ENCODE peak calls at places on chromosomes 13 and 19, in five cellular contexts. One of them, this sample, is unnamed.

GRCh38 chr13:75829874-75830273 is 193.7 kb downstream of the LMO7 start:
- DNase-seq in endothelial cell: no peak
- DNase-seq in fibroblast of pulmonary artery: no peak
- DNase-seq in tibial artery: no peak
- DNase-seq in adrenal gland: no peak
- DNase-seq in this sample: no peak

GRCh38 chr13:24254151-24254810 is 55.1 kb upstream of the C1QTNF9 start:
- DNase-seq in adrenal gland: no peak
- DNase-seq in tibial artery: no peak
- DNase-seq in endothelial cell: no peak
- DNase-seq in fibroblast of pulmonary artery: no peak
- DNase-seq in this sample: peak

GRCh38 chr19:11176466-11177193 is 20.7 kb downstream of the KANK2 start:
- DNase-seq in endothelial cell: no peak
- DNase-seq in fibroblast of pulmonary artery: no peak
- DNase-seq in tibial artery: no peak
- DNase-seq in adrenal gland: no peak
- DNase-seq in this sample: no peak

GRCh38 chr19:48218964-48219363 is 36.7 kb downstream of the CARD8 start:
- DNase-seq in tibial artery: no peak
- DNase-seq in adrenal gland: no peak
- DNase-seq in fibroblast of pulmonary artery: peak
- DNase-seq in endothelial cell: no peak
- DNase-seq in this sample: no peak

GRCh38 chr19:35519291-35519690 is 5.8 kb upstream of the DMKN start:
- DNase-seq in adrenal gland: no peak
- DNase-seq in endothelial cell: no peak
- DNase-seq in fibroblast of pulmonary artery: peak
- DNase-seq in tibial artery: no peak
- DNase-seq in this sample: no peak

GRCh38 chr19:53007200-53008054 is 6.3 kb upstream of the ERVV-1 start:
- DNase-seq in endothelial cell: no peak
- DNase-seq in adrenal gland: no peak
- DNase-seq in tibial artery: no peak
- DNase-seq in fibroblast of pulmonary artery: no peak
- DNase-seq in this sample: no peak

GRCh38 chr19:34364830-34365462 is at the start of gene GPI:
- DNase-seq in adrenal gland: peak
- DNase-seq in endothelial cell: peak
- DNase-seq in tibial artery: peak
- DNase-seq in fibroblast of pulmonary artery: peak
- DNase-seq in this sample: no peak

GRCh38 chr13:32802159-32802558 is 214.1 kb upstream of the KL start:
- DNase-seq in endothelial cell: no peak
- DNase-seq in fibroblast of pulmonary artery: peak
- DNase-seq in adrenal gland: no peak
- DNase-seq in tibial artery: no peak
- DNase-seq in this sample: no peak

GRCh38 chr19:33186431-33186830 is 7.7 kb upstream of the LRP3 start:
- DNase-seq in endothelial cell: no peak
- DNase-seq in fibroblast of pulmonary artery: no peak
- DNase-seq in adrenal gland: peak
- DNase-seq in tibial artery: no peak
- DNase-seq in this sample: no peak

GRCh38 chr19:17555929-17556813 is 722 bp downstream of the COLGALT1 start:
- DNase-seq in tibial artery: peak
- DNase-seq in adrenal gland: peak
- DNase-seq in fibroblast of pulmonary artery: peak
- DNase-seq in endothelial cell: peak
- DNase-seq in this sample: peak

GRCh38 chr19:55675661-55676354 is 782 bp downstream of the EPN1 start:
- DNase-seq in tibial artery: no peak
- DNase-seq in adrenal gland: no peak
- DNase-seq in fibroblast of pulmonary artery: no peak
- DNase-seq in endothelial cell: no peak
- DNase-seq in this sample: no peak

GRCh38 chr19:53892301-53892980 is 10.4 kb downstream of the PRKCG start:
- DNase-seq in endothelial cell: no peak
- DNase-seq in fibroblast of pulmonary artery: no peak
- DNase-seq in tibial artery: no peak
- DNase-seq in adrenal gland: no peak
- DNase-seq in this sample: no peak

GRCh38 chr19:51439021-51439465 is 19.2 kb downstream of the SIGLEC8 start:
- DNase-seq in endothelial cell: no peak
- DNase-seq in tibial artery: no peak
- DNase-seq in fibroblast of pulmonary artery: peak
- DNase-seq in adrenal gland: no peak
- DNase-seq in this sample: peak

GRCh38 chr13:53069800-53070199 is 41.2 kb downstream of the OLFM4 start:
- DNase-seq in adrenal gland: no peak
- DNase-seq in tibial artery: no peak
- DNase-seq in fibroblast of pulmonary artery: no peak
- DNase-seq in endothelial cell: no peak
- DNase-seq in this sample: no peak

GRCh38 chr19:27774337-27774736 is 1438.6 kb downstream of the UQCRFS1 start:
- DNase-seq in tibial artery: no peak
- DNase-seq in adrenal gland: no peak
- DNase-seq in endothelial cell: no peak
- DNase-seq in fibroblast of pulmonary artery: no peak
- DNase-seq in this sample: no peak
- TF ChIP-seq CTCF in tibial artery: no peak
- TF ChIP-seq CTCF in adrenal gland: no peak
- TF ChIP-seq CTCF in endothelial cell: peak
- TF ChIP-seq CTCF in fibroblast of pulmonary artery: peak
- TF ChIP-seq CTCF in this sample: no peak

DNA sequence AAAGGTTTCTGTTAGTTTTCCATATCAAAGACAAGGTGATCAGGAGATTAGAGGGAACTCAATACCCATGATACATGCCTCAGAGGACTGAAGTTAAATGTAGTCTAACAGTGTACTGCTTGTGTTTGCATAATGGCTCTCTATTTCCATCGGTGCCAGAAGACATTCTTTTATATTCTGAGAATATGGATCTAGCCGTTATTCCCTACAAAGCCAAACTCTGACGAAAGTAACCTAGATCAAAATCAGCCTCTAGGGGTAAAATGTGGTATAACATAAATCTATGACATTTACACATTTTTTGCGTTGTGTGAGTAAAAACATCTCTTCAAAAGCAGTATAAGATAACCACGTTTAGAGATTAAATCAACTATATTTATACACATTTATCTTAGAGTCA is 2232.7 kb downstream of the PCDH9 start:
- DNase-seq in tibial artery: no peak
- DNase-seq in endothelial cell: no peak
- DNase-seq in adrenal gland: no peak
- DNase-seq in fibroblast of pulmonary artery: no peak
- DNase-seq in this sample: no peak
- TF ChIP-seq CTCF in tibial artery: no peak
- TF ChIP-seq CTCF in endothelial cell: peak
- TF ChIP-seq CTCF in adrenal gland: no peak
- TF ChIP-seq CTCF in fibroblast of pulmonary artery: no peak
- TF ChIP-seq CTCF in this sample: no peak

GRCh38 chr13:51044023-51044665 is 66.9 kb downstream of the C13orf42 start:
- DNase-seq in endothelial cell: no peak
- DNase-seq in tibial artery: no peak
- DNase-seq in fibroblast of pulmonary artery: no peak
- DNase-seq in adrenal gland: no peak
- DNase-seq in this sample: no peak

GRCh38 chr13:51045450-51045849 is 65.6 kb downstream of the C13orf42 start:
- DNase-seq in endothelial cell: no peak
- DNase-seq in fibroblast of pulmonary artery: no peak
- DNase-seq in tibial artery: no peak
- DNase-seq in adrenal gland: no peak
- DNase-seq in this sample: no peak

GRCh38 chr13:51050021-51050886 is 60.8 kb downstream of the C13orf42 start:
- DNase-seq in endothelial cell: no peak
- DNase-seq in fibroblast of pulmonary artery: no peak
- DNase-seq in tibial artery: no peak
- DNase-seq in adrenal gland: no peak
- DNase-seq in this sample: no peak

GRCh38 chr13:51048166-51048461 is 63.0 kb downstream of the C13orf42 start:
- DNase-seq in fibroblast of pulmonary artery: no peak
- DNase-seq in adrenal gland: no peak
- DNase-seq in tibial artery: no peak
- DNase-seq in endothelial cell: no peak
- DNase-seq in this sample: no peak

GRCh38 chr13:51047434-51048165 is 63.5 kb downstream of the C13orf42 start:
- DNase-seq in fibroblast of pulmonary artery: no peak
- DNase-seq in endothelial cell: no peak
- DNase-seq in adrenal gland: no peak
- DNase-seq in tibial artery: no peak
- DNase-seq in this sample: no peak
- TF ChIP-seq CTCF in fibroblast of pulmonary artery: no peak
- TF ChIP-seq CTCF in endothelial cell: no peak
- TF ChIP-seq CTCF in adrenal gland: no peak
- TF ChIP-seq CTCF in tibial artery: no peak
- TF ChIP-seq CTCF in this sample: no peak

GRCh38 chr13:73250061-73250460 is 191.3 kb downstream of the KLF5 start:
- DNase-seq in adrenal gland: no peak
- DNase-seq in endothelial cell: no peak
- DNase-seq in tibial artery: no peak
- DNase-seq in fibroblast of pulmonary artery: no peak
- DNase-seq in this sample: no peak

GRCh38 chr13:73245271-73245670 is 186.5 kb downstream of the KLF5 start:
- DNase-seq in tibial artery: no peak
- DNase-seq in endothelial cell: no peak
- DNase-seq in fibroblast of pulmonary artery: no peak
- DNase-seq in adrenal gland: no peak
- DNase-seq in this sample: no peak

GRCh38 chr13:73251866-73252265 is 193.1 kb downstream of the KLF5 start:
- DNase-seq in tibial artery: no peak
- DNase-seq in adrenal gland: no peak
- DNase-seq in fibroblast of pulmonary artery: no peak
- DNase-seq in endothelial cell: no peak
- DNase-seq in this sample: no peak

GRCh38 chr13:73248154-73248553 is 189.3 kb downstream of the KLF5 start:
- DNase-seq in tibial artery: no peak
- DNase-seq in adrenal gland: no peak
- DNase-seq in fibroblast of pulmonary artery: no peak
- DNase-seq in endothelial cell: no peak
- DNase-seq in this sample: no peak

DNA sequence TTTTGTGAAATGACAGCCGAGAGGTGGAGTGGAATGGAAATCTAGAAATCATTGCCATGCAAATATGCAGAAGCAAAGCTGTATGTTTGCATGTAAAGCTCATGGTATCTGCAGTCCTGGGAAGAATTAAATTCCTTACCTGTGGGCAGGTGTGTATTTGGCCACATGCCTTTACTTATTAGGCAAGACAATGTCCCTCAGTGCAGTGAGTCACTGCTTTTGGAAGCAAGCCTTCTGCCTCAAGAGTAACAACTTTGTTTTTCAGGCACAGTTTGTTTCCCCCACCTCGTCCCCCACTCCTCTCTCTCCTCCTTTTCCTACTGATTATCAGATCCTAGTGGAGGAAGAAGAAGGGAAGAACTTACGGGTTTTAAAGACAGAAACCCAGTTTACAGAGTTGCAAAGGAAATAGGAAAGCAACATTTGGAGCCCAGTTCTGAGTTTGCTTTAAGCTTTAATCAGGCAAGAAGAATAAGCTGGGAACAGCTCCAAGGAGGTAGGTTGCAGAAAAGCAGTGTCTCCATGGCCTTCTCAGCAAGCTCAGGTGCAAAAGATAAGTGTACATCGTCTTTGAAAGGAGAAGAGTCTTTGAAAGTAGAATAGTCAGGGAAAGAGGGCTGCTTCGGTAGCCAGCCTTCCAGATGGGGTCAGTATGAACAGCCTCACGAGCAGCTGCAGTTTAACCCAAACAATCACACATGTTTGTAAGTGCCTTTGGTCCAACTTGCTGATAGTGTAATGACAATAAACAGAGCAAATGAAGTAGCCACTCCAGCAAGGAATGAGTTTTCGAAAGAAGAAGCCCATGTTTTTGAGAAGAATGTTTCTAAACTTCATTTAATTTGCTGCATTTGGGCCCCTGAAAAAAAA is 190.1 kb downstream of the KLF5 start:
- DNase-seq in fibroblast of pulmonary artery: peak
- DNase-seq in endothelial cell: no peak
- DNase-seq in tibial artery: no peak
- DNase-seq in adrenal gland: no peak
- DNase-seq in this sample: no peak
- TF ChIP-seq CTCF in fibroblast of pulmonary artery: no peak
- TF ChIP-seq CTCF in endothelial cell: no peak
- TF ChIP-seq CTCF in tibial artery: no peak
- TF ChIP-seq CTCF in adrenal gland: no peak
- TF ChIP-seq CTCF in this sample: no peak

GRCh38 chr19:1495051-1495798 is 4.2 kb downstream of the REEP6 start:
- DNase-seq in fibroblast of pulmonary artery: no peak
- DNase-seq in endothelial cell: no peak
- DNase-seq in adrenal gland: no peak
- DNase-seq in tibial artery: no peak
- DNase-seq in this sample: peak

GRCh38 chr19:1492474-1493006 is 1.6 kb downstream of the REEP6 start:
- DNase-seq in endothelial cell: no peak
- DNase-seq in tibial artery: no peak
- DNase-seq in fibroblast of pulmonary artery: no peak
- DNase-seq in adrenal gland: peak
- DNase-seq in this sample: no peak

GRCh38 chr19:1495799-1496713 is 5.1 kb downstream of the REEP6 start:
- DNase-seq in tibial artery: no peak
- DNase-seq in fibroblast of pulmonary artery: no peak
- DNase-seq in adrenal gland: no peak
- DNase-seq in endothelial cell: no peak
- DNase-seq in this sample: no peak

GRCh38 chr19:1491849-1492170 is 829 bp downstream of the REEP6 start:
- DNase-seq in fibroblast of pulmonary artery: no peak
- DNase-seq in tibial artery: no peak
- DNase-seq in endothelial cell: no peak
- DNase-seq in adrenal gland: no peak
- DNase-seq in this sample: peak

DNA sequence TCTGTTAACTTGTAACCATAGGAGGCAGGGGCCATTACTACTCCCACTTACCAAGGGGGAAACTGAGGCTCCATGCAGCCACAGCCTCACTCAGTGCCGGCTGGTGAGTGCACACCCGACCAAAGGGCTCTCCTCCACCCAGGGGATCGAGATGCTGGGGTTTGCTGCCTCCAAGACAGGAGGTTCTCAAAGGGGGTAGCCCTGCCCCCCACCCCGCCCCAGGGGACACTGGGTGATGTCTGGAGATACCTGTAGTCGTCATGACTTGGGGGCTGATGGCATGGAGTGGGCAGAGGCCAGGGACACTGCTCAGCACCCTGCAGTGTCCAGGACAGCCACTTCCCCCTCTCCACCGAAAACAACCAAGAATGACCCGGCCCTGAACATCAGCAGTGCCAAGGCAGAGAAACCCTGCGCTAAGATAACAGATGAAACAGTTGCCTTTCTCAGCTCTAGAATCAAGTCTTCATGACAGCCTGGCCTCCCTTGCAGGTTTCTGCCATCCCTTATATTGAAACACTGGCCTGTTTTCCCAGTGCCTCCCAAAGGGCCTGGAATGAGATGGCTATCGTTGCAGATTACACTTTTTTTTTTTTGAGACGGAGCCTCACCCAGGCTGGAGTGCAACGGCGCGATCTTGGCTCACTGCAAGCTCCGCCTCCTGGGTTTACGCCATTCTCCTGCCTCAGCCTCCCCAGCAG is 3.3 kb downstream of the REEP6 start:
- DNase-seq in endothelial cell: no peak
- DNase-seq in fibroblast of pulmonary artery: no peak
- DNase-seq in adrenal gland: no peak
- DNase-seq in tibial artery: no peak
- DNase-seq in this sample: no peak
- TF ChIP-seq CTCF in endothelial cell: no peak
- TF ChIP-seq CTCF in fibroblast of pulmonary artery: no peak
- TF ChIP-seq CTCF in adrenal gland: no peak
- TF ChIP-seq CTCF in tibial artery: no peak
- TF ChIP-seq CTCF in this sample: no peak

GRCh38 chr19:799076-799881 is 2.0 kb downstream of the PTBP1 start:
- DNase-seq in fibroblast of pulmonary artery: peak
- DNase-seq in endothelial cell: no peak
- DNase-seq in tibial artery: no peak
- DNase-seq in adrenal gland: peak
- DNase-seq in this sample: no peak
- TF ChIP-seq CTCF in fibroblast of pulmonary artery: peak
- TF ChIP-seq CTCF in endothelial cell: no peak
- TF ChIP-seq CTCF in tibial artery: no peak
- TF ChIP-seq CTCF in adrenal gland: no peak
- TF ChIP-seq CTCF in this sample: no peak

This sample was measured in CD14-positive monocyte.